ENCODE peak calls at places on chromosomes 4 and X, in seven cellular contexts. C is stomach; I is CD8-positive, alpha-beta T cell; D is breast epithelium; B is thoracic aorta; N is Peyer's patch; U is ovary. O is an unnamed sample. For H3K4me1 and H3K27me3, the result is how much of the 10 kb centered on the place peaks cover.

GRCh38 chr4:171644430-171645057 is 168.7 kb upstream of the GALNTL6 start:
- DNase-seq in C (no peak), I (no peak), D (no peak), B (no peak), N (no peak), U (no peak), O (no peak)

GRCh38 chr4:80215449-80216052 is 18.2 kb downstream of the PRDM8 start:
- DNase-seq in C (no peak), I (no peak), D (no peak), B (no peak), N (no peak), U (no peak), O (no peak)

GRCh38 chrX:56787734-56788152 is 58.7 kb downstream of the NBDY start:
- DNase-seq in C (no peak), I (no peak), D (no peak), B (no peak), N (peak), U (no peak), O (no peak)

GRCh38 chr4:11421116-11421515 is 7.6 kb downstream of the HS3ST1 start:
- DNase-seq in C (no peak), I (no peak), D (no peak), B (no peak), N (no peak), U (no peak), O (no peak)

GRCh38 chr4:130026185-130026584 is 930.2 kb downstream of the C4orf33 start:
- DNase-seq in C (no peak), I (no peak), D (no peak), B (no peak), N (no peak), U (no peak), O (no peak)

GRCh38 chr4:121675715-121676114 is 21.1 kb downstream of the ANXA5 start:
- DNase-seq in C (no peak), I (no peak), D (no peak), B (no peak), N (no peak), U (no peak), O (no peak)

GRCh38 chrX:153832732-153833131 is 2.4 kb upstream of the PDZD4 start:
- DNase-seq in C (no peak), I (no peak), D (no peak), B (no peak), N (no peak), U (no peak), O (no peak)

GRCh38 chrX:22577181-22577580 is 304.5 kb downstream of the CBLL2 start:
- DNase-seq in C (no peak), I (no peak), D (no peak), B (no peak), N (no peak), U (no peak), O (no peak)

GRCh38 chr4:70936200-70936787 is 34.1 kb downstream of the MOB1B start:
- DNase-seq in C (no peak), I (no peak), D (no peak), B (no peak), N (no peak), U (no peak), O (no peak)

GRCh38 chr4:4524364-4524763 is 17.5 kb downstream of the STX18 start:
- DNase-seq in C (no peak), I (no peak), D (no peak), B (no peak), N (no peak), U (no peak), O (peak)

GRCh38 chr4:47705326-47705981 is 132.4 kb downstream of the CORIN start:
- DNase-seq in C (no peak), I (no peak), D (no peak), B (no peak), N (no peak), U (no peak), O (no peak)

GRCh38 chr4:2849267-2850140 is 5.9 kb downstream of the ADD1 start:
- DNase-seq in C (peak), I (no peak), D (no peak), B (no peak), N (peak), U (no peak), O (no peak)
- H3K4me1 ChIP-seq in C (half or more), I (half or more), D (under half), B (half or more), N (under half), U (under half), O (half or more)

GRCh38 chrX:145856181-145856580 is 38.6 kb downstream of the SLITRK2 start:
- DNase-seq in C (no peak), I (no peak), D (no peak), B (no peak), N (no peak), U (no peak), O (no peak)
- H3K27me3 ChIP-seq in C (under half), I (under half), D (under half), B (under half), N (under half), U (under half), O (under half)

GRCh38 chr4:99644453-99644852 is 13.2 kb downstream of the C4orf54 start:
- DNase-seq in C (no peak), I (no peak), D (no peak), B (no peak), N (no peak), U (no peak), O (no peak)
- H3K4me1 ChIP-seq in C (under half), I (under half), D (under half), B (under half), N (under half), U (under half), O (under half)

GRCh38 chrX:28099166-28099565 is 117.9 kb upstream of the DCAF8L1 start:
- DNase-seq in C (no peak), I (no peak), D (no peak), B (no peak), N (no peak), U (no peak), O (no peak)
- H3K27me3 ChIP-seq in C (under half), I (under half), D (under half), B (under half), N (under half), U (under half), O (under half)

GRCh38 chr4:168662297-168662985 is 165.6 kb downstream of the PALLD start:
- DNase-seq in C (no peak), I (no peak), D (no peak), B (no peak), N (no peak), U (no peak), O (no peak)

GRCh38 chr4:168666531-168666930 is 169.7 kb downstream of the PALLD start:
- DNase-seq in C (no peak), I (no peak), D (no peak), B (no peak), N (no peak), U (no peak), O (no peak)

GRCh38 chr4:168667936-168668335 is 171.1 kb downstream of the PALLD start:
- DNase-seq in C (no peak), I (no peak), D (no peak), B (no peak), N (no peak), U (no peak), O (no peak)

GRCh38 chr4:168664242-168664897 is 167.5 kb downstream of the PALLD start:
- DNase-seq in C (no peak), I (no peak), D (no peak), B (no peak), N (no peak), U (no peak), O (no peak)

DNA sequence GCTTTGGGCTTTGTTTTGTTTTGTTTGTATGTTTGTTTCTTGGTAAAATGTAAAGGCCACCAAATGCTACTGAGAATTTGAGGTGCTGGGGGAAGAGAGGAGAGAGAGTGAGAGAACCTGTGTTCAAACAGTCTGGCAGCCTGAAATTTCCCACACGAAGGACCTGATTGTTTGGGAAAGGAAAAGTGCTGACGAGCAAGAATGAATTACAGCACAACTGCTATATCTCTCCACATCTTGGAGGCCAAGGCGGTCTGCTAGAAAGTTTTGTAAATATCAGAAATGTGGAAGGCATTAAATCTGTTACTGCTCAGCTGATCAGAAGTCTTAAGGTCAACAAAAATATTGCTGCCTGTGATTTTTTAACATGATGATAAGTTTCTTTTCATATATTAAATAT is 170.5 kb downstream of the PALLD start:
- DNase-seq in C (no peak), I (no peak), D (no peak), B (no peak), N (no peak), U (no peak), O (no peak)
- H3K4me1 ChIP-seq in C (under half), I (under half), D (under half), B (under half), N (under half), U (under half), O (under half)

O was measured in CD4-positive, alpha-beta memory T cell.